ENCODE peak calls at places on chromosomes 12 and 14, in six cellular contexts. S is NCI-H1092 treated with DMSO at 0.1 percent for 48 hours, Z is tibial artery, J is AG09309, C is KBM-7, T is K562. N is an unnamed sample.

GRCh38 chr14:55200646-55201045 is 9.3 kb upstream of the DLGAP5 start:
- DNase-seq in S (no peak), Z (no peak), J (no peak), C (no peak), T (no peak), N (no peak)

GRCh38 chr12:52370906-52371608 is 3.8 kb upstream of the KRT85 start:
- DNase-seq in S (no peak), Z (peak; percentile 93), J (peak; percentile 28), C (no peak), T (no peak), N (peak; percentile 68)

GRCh38 chr12:68180792-68181744 is 21.5 kb upstream of the IFNG start:
- DNase-seq in S (no peak), Z (no peak), J (no peak), C (no peak), T (no peak), N (no peak)

GRCh38 chr12:123050331-123050809 is 69.9 kb downstream of the ARL6IP4 start:
- DNase-seq in S (no peak), Z (no peak), J (no peak), C (no peak), T (no peak), N (no peak)

GRCh38 chr12:104605685-104606084 is 148.9 kb downstream of the CHST11 start:
- DNase-seq in S (no peak), Z (peak; percentile 92), J (no peak), C (no peak), T (no peak), N (no peak)

GRCh38 chr14:103552011-103552797 is 10.3 kb downstream of the BAG5 start:
- DNase-seq in S (no peak), Z (peak; percentile 78), J (no peak), C (no peak), T (no peak), N (no peak)

GRCh38 chr14:55624913-55625312 is 44.9 kb downstream of the KTN1 start:
- DNase-seq in S (no peak), Z (no peak), J (no peak), C (no peak), T (no peak), N (no peak)

GRCh38 chr12:53147181-53147580 is 33.3 kb upstream of the ZNF740 start:
- DNase-seq in S (no peak), Z (no peak), J (no peak), C (no peak), T (no peak), N (no peak)

GRCh38 chr12:94175763-94176660 is 27.6 kb downstream of the PLXNC1 start:
- DNase-seq in S (no peak), Z (no peak), J (no peak), C (peak; percentile 40), T (no peak), N (no peak)

GRCh38 chr14:54489731-54490447 is 1.1 kb upstream of the GMFB start:
- DNase-seq in S (no peak), Z (no peak), J (no peak), C (no peak), T (no peak), N (no peak)

GRCh38 chr12:39032034-39032433 is 126.6 kb upstream of the CPNE8 start:
- DNase-seq in S (no peak), Z (no peak), J (no peak), C (no peak), T (no peak), N (no peak)

GRCh38 chr12:57454566-57455373 is at the start of gene INHBE:
- DNase-seq in S (no peak), Z (no peak), J (peak; percentile 86), C (no peak), T (peak; percentile 76), N (peak; percentile 89)

GRCh38 chr12:113056631-113057488 is at the start of gene DTX1:
- DNase-seq in S (peak; percentile 56), Z (no peak), J (no peak), C (no peak), T (peak; percentile 24), N (no peak)

GRCh38 chr14:21723431-21724045 is 49.9 kb upstream of the OR4E1 start:
- DNase-seq in S (peak; percentile 9), Z (no peak), J (no peak), C (peak; percentile 26), T (peak; percentile 10), N (no peak)

GRCh38 chr14:104359969-104360442 is 219.6 kb upstream of the C14orf180 start:
- DNase-seq in S (no peak), Z (peak; percentile 8), J (no peak), C (no peak), T (no peak), N (no peak)

GRCh38 chr12:26195250-26195640 is at the start of gene SSPN:
- DNase-seq in S (peak; percentile 3), Z (peak; percentile 56), J (no peak), C (no peak), T (no peak), N (no peak)

GRCh38 chr12:65585648-65586420 is 238.4 kb upstream of the HMGA2 start:
- DNase-seq in S (no peak), Z (no peak), J (no peak), C (peak; percentile 26), T (no peak), N (no peak)

GRCh38 chr14:95476747-95477146 is 39.7 kb downstream of the SYNE3 start:
- DNase-seq in S (no peak), Z (no peak), J (no peak), C (no peak), T (no peak), N (no peak)

GRCh38 chr12:49297695-49298060 is 2.7 kb downstream of the PRPH start:
- DNase-seq in S (no peak), Z (no peak), J (no peak), C (no peak), T (no peak), N (no peak)

GRCh38 chr12:63928305-63928704 is 83.8 kb downstream of the SRGAP1 start:
- DNase-seq in S (no peak), Z (no peak), J (no peak), C (no peak), T (no peak), N (no peak)

GRCh38 chr14:105258846-105259245 is 10.5 kb downstream of the BTBD6 start:
- DNase-seq in S (no peak), Z (no peak), J (no peak), C (no peak), T (no peak), N (no peak)

GRCh38 chr12:15756822-15757221 is 32.4 kb downstream of the EPS8 start:
- DNase-seq in S (no peak), Z (no peak), J (peak; percentile 61), C (no peak), T (no peak), N (no peak)

GRCh38 chr12:56581418-56582145 is 48.5 kb downstream of the BAZ2A start:
- DNase-seq in S (no peak), Z (no peak), J (no peak), C (peak; percentile 78), T (peak; percentile 52), N (no peak)

GRCh38 chr14:100979780-100980179 is 76.3 kb upstream of the RTL1 start:
- DNase-seq in S (no peak), Z (no peak), J (peak; percentile 29), C (no peak), T (no peak), N (peak; percentile 11)

GRCh38 chr12:913919-914718 is 35.4 kb downstream of the RAD52 start:
- DNase-seq in S (no peak), Z (no peak), J (peak; percentile 5), C (peak; percentile 48), T (no peak), N (no peak)

GRCh38 chr14:89681086-89682018 is 264.3 kb upstream of the FOXN3 start:
- DNase-seq in S (no peak), Z (no peak), J (no peak), C (peak; percentile 64), T (no peak), N (no peak)